ENCODE peak calls at places on chromosomes 6 and 20, in eight cellular contexts. One of them, this sample, is unnamed.

GRCh38 chr20:32823737-32824588 is 4.2 kb downstream of the MAPRE1 start:
- DNase-seq in body of pancreas: no peak
- DNase-seq in IMR-90: peak
- DNase-seq in A549: no peak
- DNase-seq in right lobe of liver: no peak
- DNase-seq in vagina: no peak
- DNase-seq in HCT116: no peak
- DNase-seq in Peyer's patch: no peak
- DNase-seq in this sample: no peak

GRCh38 chr20:40648505-40649072 is 40.4 kb downstream of the MAFB start:
- DNase-seq in body of pancreas: peak
- DNase-seq in IMR-90: no peak
- DNase-seq in A549: no peak
- DNase-seq in right lobe of liver: no peak
- DNase-seq in vagina: no peak
- DNase-seq in HCT116: no peak
- DNase-seq in Peyer's patch: no peak
- DNase-seq in this sample: no peak

GRCh38 chr6:34529665-34530327 is 26.3 kb downstream of the SPDEF start:
- DNase-seq in body of pancreas: peak
- DNase-seq in IMR-90: no peak
- DNase-seq in A549: no peak
- DNase-seq in right lobe of liver: peak
- DNase-seq in vagina: no peak
- DNase-seq in HCT116: no peak
- DNase-seq in Peyer's patch: peak
- DNase-seq in this sample: no peak

GRCh38 chr6:72616406-72617015 is 5.4 kb upstream of the KCNQ5 start:
- DNase-seq in body of pancreas: no peak
- DNase-seq in IMR-90: peak
- DNase-seq in A549: no peak
- DNase-seq in right lobe of liver: no peak
- DNase-seq in vagina: no peak
- DNase-seq in HCT116: no peak
- DNase-seq in Peyer's patch: no peak
- DNase-seq in this sample: no peak

GRCh38 chr6:160791981-160792418 is 90.0 kb downstream of the PLG start:
- DNase-seq in body of pancreas: no peak
- DNase-seq in IMR-90: no peak
- DNase-seq in A549: no peak
- DNase-seq in right lobe of liver: no peak
- DNase-seq in vagina: no peak
- DNase-seq in HCT116: peak
- DNase-seq in Peyer's patch: no peak
- DNase-seq in this sample: no peak

GRCh38 chr6:154302111-154302752 is 54.4 kb downstream of the IPCEF1 start:
- DNase-seq in body of pancreas: no peak
- DNase-seq in IMR-90: peak
- DNase-seq in A549: no peak
- DNase-seq in right lobe of liver: no peak
- DNase-seq in vagina: no peak
- DNase-seq in HCT116: no peak
- DNase-seq in Peyer's patch: no peak
- DNase-seq in this sample: no peak

GRCh38 chr20:38874460-38875169 is 51.6 kb upstream of the FAM83D start:
- DNase-seq in body of pancreas: no peak
- DNase-seq in IMR-90: no peak
- DNase-seq in A549: no peak
- DNase-seq in right lobe of liver: peak
- DNase-seq in vagina: no peak
- DNase-seq in HCT116: no peak
- DNase-seq in Peyer's patch: no peak
- DNase-seq in this sample: no peak

GRCh38 chr6:30568245-30568644 is 3.0 kb upstream of the ABCF1 start:
- DNase-seq in body of pancreas: no peak
- DNase-seq in IMR-90: no peak
- DNase-seq in A549: no peak
- DNase-seq in right lobe of liver: no peak
- DNase-seq in vagina: no peak
- DNase-seq in HCT116: no peak
- DNase-seq in Peyer's patch: no peak
- DNase-seq in this sample: no peak

GRCh38 chr6:151389640-151390275 is 1.6 kb downstream of the ZBTB2 start:
- DNase-seq in body of pancreas: peak
- DNase-seq in IMR-90: peak
- DNase-seq in A549: peak
- DNase-seq in right lobe of liver: peak
- DNase-seq in vagina: no peak
- DNase-seq in HCT116: no peak
- DNase-seq in Peyer's patch: no peak
- DNase-seq in this sample: peak

GRCh38 chr6:118893095-118893881 is 664 bp upstream of the ASF1A start:
- DNase-seq in body of pancreas: peak
- DNase-seq in IMR-90: peak
- DNase-seq in A549: no peak
- DNase-seq in right lobe of liver: no peak
- DNase-seq in vagina: no peak
- DNase-seq in HCT116: no peak
- DNase-seq in Peyer's patch: no peak
- DNase-seq in this sample: no peak

GRCh38 chr6:118893882-118894424 is at the start of gene ASF1A:
- DNase-seq in body of pancreas: peak
- DNase-seq in IMR-90: peak
- DNase-seq in A549: peak
- DNase-seq in right lobe of liver: peak
- DNase-seq in vagina: peak
- DNase-seq in HCT116: peak
- DNase-seq in Peyer's patch: peak
- DNase-seq in this sample: peak

GRCh38 chr6:118895241-118895561 is 1.2 kb downstream of the ASF1A start:
- DNase-seq in body of pancreas: no peak
- DNase-seq in IMR-90: no peak
- DNase-seq in A549: no peak
- DNase-seq in right lobe of liver: no peak
- DNase-seq in vagina: no peak
- DNase-seq in HCT116: no peak
- DNase-seq in Peyer's patch: no peak
- DNase-seq in this sample: no peak

GRCh38 chr6:118896339-118897136 is 2.6 kb downstream of the ASF1A start:
- DNase-seq in body of pancreas: no peak
- DNase-seq in IMR-90: peak
- DNase-seq in A549: peak
- DNase-seq in right lobe of liver: no peak
- DNase-seq in vagina: no peak
- DNase-seq in HCT116: peak
- DNase-seq in Peyer's patch: no peak
- DNase-seq in this sample: no peak

DNA sequence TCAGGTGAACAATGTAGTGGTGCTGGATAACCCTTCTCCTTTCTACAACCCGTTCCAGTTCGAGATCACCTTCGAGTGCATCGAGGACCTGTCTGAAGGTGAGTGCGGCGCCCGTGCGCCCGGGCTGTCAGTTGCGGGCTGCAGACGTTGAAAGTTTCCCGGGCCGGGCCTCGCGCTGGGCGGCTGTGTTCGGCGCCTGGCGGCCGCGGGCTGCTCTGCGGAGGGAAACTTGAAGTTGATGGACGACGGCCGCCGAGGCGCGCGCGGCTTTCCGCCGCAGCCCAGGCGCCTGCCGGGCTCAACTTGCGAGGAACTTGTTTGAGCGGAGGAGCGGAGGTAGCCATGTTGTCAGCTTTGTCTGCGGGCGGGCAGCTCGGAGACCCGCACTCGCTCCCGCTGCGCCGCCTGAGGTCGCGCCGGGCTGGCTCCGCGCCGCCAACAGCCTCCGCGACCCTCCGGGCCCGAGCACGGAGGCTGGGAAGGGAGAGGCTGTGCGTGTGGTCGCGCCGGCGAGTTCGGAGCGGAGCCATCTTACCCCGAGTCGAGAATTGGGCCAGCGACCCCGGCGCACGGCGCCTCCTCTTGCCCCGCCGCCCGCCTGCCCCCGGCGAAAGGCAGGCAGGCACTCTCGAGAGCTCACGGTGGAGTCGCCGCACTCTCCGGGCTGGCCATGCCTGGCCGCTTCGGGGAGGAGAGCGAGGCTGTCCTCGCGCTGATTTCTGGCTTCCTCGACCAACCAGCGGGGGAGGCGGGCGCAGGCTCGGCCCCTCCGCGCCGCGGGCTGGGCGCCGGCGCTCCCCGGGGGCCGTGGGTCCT is 681 bp downstream of the ASF1A start:
- DNase-seq in body of pancreas: peak
- DNase-seq in IMR-90: peak
- DNase-seq in A549: peak
- DNase-seq in right lobe of liver: peak
- DNase-seq in vagina: no peak
- DNase-seq in HCT116: no peak
- DNase-seq in Peyer's patch: peak
- DNase-seq in this sample: peak
- TF ChIP-seq POLR2A in body of pancreas: no peak
- TF ChIP-seq POLR2A in IMR-90: peak
- TF ChIP-seq POLR2A in A549: peak
- TF ChIP-seq POLR2A in right lobe of liver: peak
- TF ChIP-seq POLR2A in vagina: no peak
- TF ChIP-seq POLR2A in HCT116: no peak
- TF ChIP-seq POLR2A in Peyer's patch: no peak
- TF ChIP-seq POLR2A in this sample: peak

GRCh38 chr20:34512955-34513419 is 3.2 kb upstream of the DYNLRB1 start:
- DNase-seq in body of pancreas: no peak
- DNase-seq in IMR-90: no peak
- DNase-seq in A549: no peak
- DNase-seq in right lobe of liver: no peak
- DNase-seq in vagina: no peak
- DNase-seq in HCT116: no peak
- DNase-seq in Peyer's patch: no peak
- DNase-seq in this sample: no peak

GRCh38 chr20:34516038-34516873 is at the start of gene DYNLRB1:
- DNase-seq in body of pancreas: peak
- DNase-seq in IMR-90: peak
- DNase-seq in A549: peak
- DNase-seq in right lobe of liver: peak
- DNase-seq in vagina: no peak
- DNase-seq in HCT116: peak
- DNase-seq in Peyer's patch: peak
- DNase-seq in this sample: peak

GRCh38 chr20:34516874-34517542 is 786 bp downstream of the DYNLRB1 start:
- DNase-seq in body of pancreas: no peak
- DNase-seq in IMR-90: no peak
- DNase-seq in A549: no peak
- DNase-seq in right lobe of liver: no peak
- DNase-seq in vagina: no peak
- DNase-seq in HCT116: no peak
- DNase-seq in Peyer's patch: no peak
- DNase-seq in this sample: no peak

GRCh38 chr20:34514897-34515483 is 1.2 kb upstream of the DYNLRB1 start:
- DNase-seq in body of pancreas: no peak
- DNase-seq in IMR-90: peak
- DNase-seq in A549: no peak
- DNase-seq in right lobe of liver: no peak
- DNase-seq in vagina: no peak
- DNase-seq in HCT116: no peak
- DNase-seq in Peyer's patch: no peak
- DNase-seq in this sample: no peak

GRCh38 chr20:34515484-34516037 is 661 bp upstream of the DYNLRB1 start:
- DNase-seq in body of pancreas: peak
- DNase-seq in IMR-90: peak
- DNase-seq in A549: no peak
- DNase-seq in right lobe of liver: peak
- DNase-seq in vagina: no peak
- DNase-seq in HCT116: no peak
- DNase-seq in Peyer's patch: peak
- DNase-seq in this sample: no peak
- TF ChIP-seq POLR2A in body of pancreas: no peak
- TF ChIP-seq POLR2A in IMR-90: no peak
- TF ChIP-seq POLR2A in A549: no peak
- TF ChIP-seq POLR2A in right lobe of liver: no peak
- TF ChIP-seq POLR2A in vagina: no peak
- TF ChIP-seq POLR2A in HCT116: no peak
- TF ChIP-seq POLR2A in Peyer's patch: no peak
- TF ChIP-seq POLR2A in this sample: no peak

GRCh38 chr6:43668151-43669028 is 19.2 kb downstream of the MRPS18A start:
- DNase-seq in body of pancreas: peak
- DNase-seq in IMR-90: peak
- DNase-seq in A549: peak
- DNase-seq in right lobe of liver: peak
- DNase-seq in vagina: no peak
- DNase-seq in HCT116: peak
- DNase-seq in Peyer's patch: peak
- DNase-seq in this sample: peak
- TF ChIP-seq POLR2A in body of pancreas: no peak
- TF ChIP-seq POLR2A in IMR-90: peak
- TF ChIP-seq POLR2A in A549: no peak
- TF ChIP-seq POLR2A in right lobe of liver: no peak
- TF ChIP-seq POLR2A in vagina: no peak
- TF ChIP-seq POLR2A in HCT116: no peak
- TF ChIP-seq POLR2A in Peyer's patch: no peak
- TF ChIP-seq POLR2A in this sample: no peak

DNA sequence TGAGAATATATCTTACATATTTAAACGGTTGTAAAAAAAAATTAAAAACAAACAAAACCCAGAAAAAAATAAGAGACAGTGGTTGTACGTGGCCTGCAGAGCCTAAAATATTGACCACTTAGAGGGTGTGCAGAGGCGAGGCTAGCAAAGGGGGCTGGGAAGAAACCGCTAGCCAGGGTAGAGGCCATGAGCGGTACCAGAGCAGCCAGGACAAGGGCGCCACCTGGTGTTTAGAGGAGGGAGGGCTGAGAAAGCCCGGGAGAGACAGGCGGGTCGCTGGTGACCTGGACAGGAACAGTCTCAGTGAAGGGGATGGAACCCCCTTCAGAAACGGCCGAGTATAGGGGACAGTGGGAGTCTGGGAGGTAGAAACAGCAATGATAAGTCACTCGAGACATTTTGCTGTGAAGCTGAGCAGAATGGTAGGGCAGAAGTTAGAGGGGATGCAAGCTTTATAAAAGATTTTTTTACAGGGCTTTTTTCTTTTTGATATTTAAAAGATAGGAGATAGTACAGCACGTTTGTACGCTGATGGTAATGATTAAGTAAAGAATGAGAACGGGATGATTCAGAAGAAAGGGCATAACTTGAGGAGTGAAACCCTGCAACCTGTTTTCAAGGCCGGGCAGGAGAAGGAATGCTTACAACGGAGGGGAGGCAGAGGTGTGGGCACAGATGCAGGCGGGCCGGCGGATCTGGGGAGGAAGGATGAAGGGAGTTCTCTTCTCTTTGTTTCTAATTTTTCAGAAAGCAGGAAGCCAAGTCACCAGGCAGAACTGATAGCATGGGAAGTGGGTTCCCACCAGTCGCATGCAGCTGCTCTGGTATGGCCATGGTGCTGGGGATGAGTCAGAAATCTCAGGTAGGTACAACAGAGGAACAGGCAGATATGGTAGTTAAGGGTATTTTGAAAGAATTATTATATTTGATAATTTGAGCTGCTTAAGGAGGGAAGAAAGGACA is 76.2 kb downstream of the FAM229B start:
- DNase-seq in body of pancreas: peak
- DNase-seq in IMR-90: peak
- DNase-seq in A549: peak
- DNase-seq in right lobe of liver: peak
- DNase-seq in vagina: no peak
- DNase-seq in HCT116: peak
- DNase-seq in Peyer's patch: peak
- DNase-seq in this sample: peak
- TF ChIP-seq POLR2A in body of pancreas: no peak
- TF ChIP-seq POLR2A in IMR-90: no peak
- TF ChIP-seq POLR2A in A549: no peak
- TF ChIP-seq POLR2A in right lobe of liver: no peak
- TF ChIP-seq POLR2A in vagina: no peak
- TF ChIP-seq POLR2A in HCT116: no peak
- TF ChIP-seq POLR2A in Peyer's patch: no peak
- TF ChIP-seq POLR2A in this sample: no peak